ENCODE peak calls at places on chromosome 13, in six cellular contexts. One of them, this sample, is unnamed. For H3K36me3, the result is how much of the 10 kb centered on the place peaks cover.

GRCh38 chr13:42229287-42229686 is 42.7 kb upstream of the AKAP11 start:
- DNase-seq in DND-41: no peak
- DNase-seq in MM.1S: no peak
- DNase-seq in endodermal cell: no peak
- DNase-seq in neuronal stem cell: no peak
- DNase-seq in neural progenitor cell: no peak
- DNase-seq in this sample: no peak

GRCh38 chr13:74316531-74316930 is 182.3 kb upstream of the KLF12 start:
- DNase-seq in DND-41: no peak
- DNase-seq in MM.1S: no peak
- DNase-seq in endodermal cell: no peak
- DNase-seq in neuronal stem cell: no peak
- DNase-seq in neural progenitor cell: no peak
- DNase-seq in this sample: no peak

GRCh38 chr13:97140611-97141010 is 81.5 kb upstream of the MBNL2 start:
- DNase-seq in DND-41: no peak
- DNase-seq in MM.1S: no peak
- DNase-seq in endodermal cell: no peak
- DNase-seq in neuronal stem cell: no peak
- DNase-seq in neural progenitor cell: no peak
- DNase-seq in this sample: no peak

GRCh38 chr13:48532146-48532472 is 771 bp downstream of the RCBTB2 start:
- DNase-seq in DND-41: no peak
- DNase-seq in MM.1S: peak
- DNase-seq in endodermal cell: no peak
- DNase-seq in neuronal stem cell: no peak
- DNase-seq in neural progenitor cell: peak
- DNase-seq in this sample: no peak

GRCh38 chr13:94682229-94682628 is 30.1 kb downstream of the SOX21 start:
- DNase-seq in DND-41: no peak
- DNase-seq in MM.1S: no peak
- DNase-seq in endodermal cell: no peak
- DNase-seq in neuronal stem cell: no peak
- DNase-seq in neural progenitor cell: no peak
- DNase-seq in this sample: no peak

GRCh38 chr13:86920960-86921359 is 750.2 kb upstream of the SLITRK5 start:
- DNase-seq in DND-41: no peak
- DNase-seq in MM.1S: no peak
- DNase-seq in endodermal cell: no peak
- DNase-seq in neuronal stem cell: no peak
- DNase-seq in neural progenitor cell: no peak
- DNase-seq in this sample: no peak

GRCh38 chr13:21324793-21325192 is 134.3 kb downstream of the ZDHHC20 start:
- DNase-seq in DND-41: no peak
- DNase-seq in MM.1S: no peak
- DNase-seq in endodermal cell: no peak
- DNase-seq in neuronal stem cell: no peak
- DNase-seq in neural progenitor cell: no peak
- DNase-seq in this sample: no peak

GRCh38 chr13:94389544-94390351 is 89.7 kb downstream of the DCT start:
- DNase-seq in DND-41: no peak
- DNase-seq in MM.1S: no peak
- DNase-seq in endodermal cell: no peak
- DNase-seq in neuronal stem cell: no peak
- DNase-seq in neural progenitor cell: no peak
- DNase-seq in this sample: no peak

GRCh38 chr13:61765940-61766666 is 350.5 kb upstream of the PCDH20 start:
- DNase-seq in DND-41: no peak
- DNase-seq in MM.1S: no peak
- DNase-seq in endodermal cell: no peak
- DNase-seq in neuronal stem cell: no peak
- DNase-seq in neural progenitor cell: no peak
- DNase-seq in this sample: no peak

GRCh38 chr13:37293295-37293694 is 187.8 kb upstream of the CSNK1A1L start:
- DNase-seq in DND-41: no peak
- DNase-seq in MM.1S: no peak
- DNase-seq in endodermal cell: no peak
- DNase-seq in neuronal stem cell: no peak
- DNase-seq in neural progenitor cell: no peak
- DNase-seq in this sample: no peak

GRCh38 chr13:101451641-101452040 is 834 bp upstream of the ITGBL1 start:
- DNase-seq in DND-41: no peak
- DNase-seq in MM.1S: no peak
- DNase-seq in endodermal cell: no peak
- DNase-seq in neuronal stem cell: no peak
- DNase-seq in neural progenitor cell: no peak
- DNase-seq in this sample: no peak

GRCh38 chr13:93368705-93369104 is 142.1 kb downstream of the GPC6 start:
- DNase-seq in DND-41: no peak
- DNase-seq in MM.1S: no peak
- DNase-seq in endodermal cell: no peak
- DNase-seq in neuronal stem cell: no peak
- DNase-seq in neural progenitor cell: no peak
- DNase-seq in this sample: no peak

GRCh38 chr13:99418663-99419140 is 82.6 kb upstream of the TM9SF2 start:
- DNase-seq in DND-41: no peak
- DNase-seq in MM.1S: no peak
- DNase-seq in endodermal cell: no peak
- DNase-seq in neuronal stem cell: no peak
- DNase-seq in neural progenitor cell: no peak
- DNase-seq in this sample: no peak
- H3K9ac ChIP-seq in DND-41: no peak
- H3K9ac ChIP-seq in MM.1S: no peak
- H3K9ac ChIP-seq in endodermal cell: no peak
- H3K9ac ChIP-seq in neuronal stem cell: no peak
- H3K9ac ChIP-seq in neural progenitor cell: no peak
- H3K9ac ChIP-seq in this sample: no peak

GRCh38 chr13:110490009-110490770 is 71.3 kb downstream of the RAB20 start:
- DNase-seq in DND-41: no peak
- DNase-seq in MM.1S: no peak
- DNase-seq in endodermal cell: no peak
- DNase-seq in neuronal stem cell: no peak
- DNase-seq in neural progenitor cell: no peak
- DNase-seq in this sample: no peak
- H3K36me3 ChIP-seq in DND-41: under half
- H3K36me3 ChIP-seq in MM.1S: under half
- H3K36me3 ChIP-seq in endodermal cell: half or more
- H3K36me3 ChIP-seq in neuronal stem cell: half or more
- H3K36me3 ChIP-seq in neural progenitor cell: under half
- H3K36me3 ChIP-seq in this sample: half or more

DNA sequence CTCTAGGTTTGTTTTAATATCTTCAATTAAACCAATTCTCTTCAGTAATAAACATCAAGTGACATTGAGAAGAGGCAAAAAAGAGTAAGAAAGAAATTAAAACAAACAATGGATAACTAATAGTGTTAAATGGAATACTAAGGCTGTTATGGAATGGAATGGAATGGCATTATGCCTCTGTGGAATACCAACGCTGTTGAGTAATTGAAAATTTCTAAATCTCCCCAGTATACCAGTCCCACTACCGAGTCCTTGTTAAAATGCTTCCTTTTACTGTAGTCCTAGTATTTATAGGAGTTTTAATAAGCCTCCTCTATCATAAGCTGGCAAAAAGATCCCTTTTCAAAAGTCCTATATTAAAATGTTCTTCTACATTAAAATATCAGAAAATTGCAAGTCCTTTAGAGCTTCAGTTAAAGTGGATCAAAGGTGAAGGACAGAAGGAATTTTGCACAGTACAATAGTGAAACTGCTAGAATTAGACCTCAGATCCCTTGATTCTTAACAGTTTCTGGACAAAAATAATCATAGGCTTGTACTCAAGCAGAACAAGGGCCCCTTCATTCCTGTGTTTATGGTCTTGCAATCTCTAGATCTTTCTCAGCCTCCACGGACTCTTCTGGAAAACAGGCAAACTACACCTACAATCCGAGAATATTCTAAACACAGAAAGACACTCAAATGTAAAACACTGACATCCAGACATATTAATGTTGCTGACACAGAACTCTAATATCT is 128.2 kb downstream of the PCDH9 start:
- DNase-seq in DND-41: no peak
- DNase-seq in MM.1S: no peak
- DNase-seq in endodermal cell: no peak
- DNase-seq in neuronal stem cell: no peak
- DNase-seq in neural progenitor cell: no peak
- DNase-seq in this sample: no peak
- H3K9ac ChIP-seq in DND-41: no peak
- H3K9ac ChIP-seq in MM.1S: no peak
- H3K9ac ChIP-seq in endodermal cell: no peak
- H3K9ac ChIP-seq in neuronal stem cell: no peak
- H3K9ac ChIP-seq in neural progenitor cell: no peak
- H3K9ac ChIP-seq in this sample: no peak

GRCh38 chr13:19981685-19982238 is 23.2 kb downstream of the ZMYM2 start:
- DNase-seq in DND-41: no peak
- DNase-seq in MM.1S: no peak
- DNase-seq in endodermal cell: no peak
- DNase-seq in neuronal stem cell: no peak
- DNase-seq in neural progenitor cell: no peak
- DNase-seq in this sample: no peak
- H3K36me3 ChIP-seq in DND-41: under half
- H3K36me3 ChIP-seq in MM.1S: under half
- H3K36me3 ChIP-seq in endodermal cell: half or more
- H3K36me3 ChIP-seq in neuronal stem cell: half or more
- H3K36me3 ChIP-seq in neural progenitor cell: under half
- H3K36me3 ChIP-seq in this sample: under half

DNA sequence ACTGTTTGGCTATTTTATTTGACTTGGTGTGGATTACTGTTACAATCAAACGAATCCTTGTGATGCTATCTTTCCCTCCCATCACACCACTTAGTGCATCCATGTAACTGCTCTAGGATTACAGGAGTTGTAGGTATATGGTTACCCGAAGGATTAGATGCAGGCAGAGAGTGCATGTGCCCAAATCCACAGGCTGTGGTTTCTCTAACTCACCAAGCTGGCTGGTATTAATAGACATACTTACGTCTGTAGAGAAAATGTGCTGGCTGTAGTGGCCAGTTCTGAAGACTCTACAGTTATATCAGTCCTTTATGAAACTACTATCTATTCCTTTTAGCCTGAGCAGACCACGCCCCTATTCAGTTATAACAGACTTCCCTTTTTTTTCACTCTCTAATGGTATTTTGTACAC is 1.1 kb upstream of the HMGB1 start:
- DNase-seq in DND-41: peak
- DNase-seq in MM.1S: peak
- DNase-seq in endodermal cell: no peak
- DNase-seq in neuronal stem cell: no peak
- DNase-seq in neural progenitor cell: no peak
- DNase-seq in this sample: no peak
- H3K9ac ChIP-seq in DND-41: peak
- H3K9ac ChIP-seq in MM.1S: peak
- H3K9ac ChIP-seq in endodermal cell: no peak
- H3K9ac ChIP-seq in neuronal stem cell: no peak
- H3K9ac ChIP-seq in neural progenitor cell: no peak
- H3K9ac ChIP-seq in this sample: peak

This sample was measured in NT2/D1.